ENCODE peak calls at places on chromosome 2, in eight cellular contexts. B, L, N, C, T, R, G and S are unnamed samples.

GRCh38 chr2:62711832-62712494 is 6.5 kb downstream of the EHBP1 start:
- ATAC-seq in C (no peak), B (no peak), L (no peak), T (no peak), R (no peak), N (no peak), G (no peak), S (no peak)

GRCh38 chr2:152815634-152816257 is 97.3 kb downstream of the ARL6IP6 start:
- ATAC-seq in T (no peak), C (no peak), G (no peak), B (no peak), L (no peak), R (peak), N (no peak), S (no peak)

GRCh38 chr2:65113816-65114215 is 16.1 kb downstream of the RAB1A start:
- ATAC-seq in C (no peak), B (no peak), T (no peak), L (no peak), R (peak), N (no peak), G (no peak), S (no peak)

GRCh38 chr2:116802671-116803070 is 1011.8 kb upstream of the DDX18 start:
- ATAC-seq in R (no peak), L (no peak), T (no peak), G (no peak), B (no peak), C (no peak), N (no peak), S (no peak)

GRCh38 chr2:24972315-24972958 is 682 bp upstream of the DNAJC27 start:
- ATAC-seq in T (no peak), C (peak), N (no peak), B (no peak), R (peak), G (peak), L (peak), S (no peak)

GRCh38 chr2:42910657-42911405 is 118.4 kb upstream of the HAAO start:
- ATAC-seq in G (no peak), R (no peak), L (peak), C (peak), T (no peak), N (no peak), B (no peak), S (no peak)

GRCh38 chr2:74267068-74267467 is 68.7 kb downstream of the MTHFD2 start:
- ATAC-seq in L (peak), T (peak), N (peak), B (no peak), G (peak), C (peak), R (peak), S (no peak)

GRCh38 chr2:72104821-72105588 is 42.7 kb downstream of the CYP26B1 start:
- ATAC-seq in N (no peak), C (no peak), B (no peak), G (no peak), L (no peak), R (no peak), T (no peak), S (no peak)

GRCh38 chr2:62194558-62195420 is 1.1 kb upstream of the B3GNT2 start:
- ATAC-seq in L (peak), B (peak), N (no peak), T (no peak), R (no peak), G (peak), C (peak), S (no peak)

GRCh38 chr2:50895058-50895457 is 136.9 kb downstream of the NRXN1 start:
- ATAC-seq in R (no peak), T (no peak), B (no peak), N (no peak), G (no peak), L (no peak), C (no peak), S (no peak)

GRCh38 chr2:197998702-197999101 is 194.3 kb downstream of the PLCL1 start:
- ATAC-seq in T (no peak), N (peak), R (no peak), G (no peak), L (no peak), C (no peak), B (no peak), S (no peak)

GRCh38 chr2:211729433-211729832 is 809.2 kb downstream of the ERBB4 start:
- ATAC-seq in L (no peak), R (no peak), C (no peak), N (no peak), B (no peak), T (no peak), G (no peak), S (no peak)